ENCODE peak calls at places on chromosomes 13 and 19, in nine cellular contexts. M is adrenal gland; D is PC-3; J is endodermal cell; C is MM.1S; L is kidney; K is tibial artery; E is heart right ventricle; G is CD8-positive, alpha-beta memory T cell. Z is an unnamed sample.

GRCh38 chr13:36431204-36432105 is 840 bp upstream of the CCNA1 start:
- DNase-seq in M (no peak), D (no peak), J (no peak), C (no peak), L (peak; percentile 83), K (no peak), E (peak; percentile 17), G (no peak), Z (no peak)

GRCh38 chr13:111846396-111847174 is 220.4 kb upstream of the SOX1 start:
- DNase-seq in M (no peak), D (no peak), J (peak; percentile 57), C (no peak), L (no peak), K (no peak), E (no peak), G (no peak), Z (no peak)

GRCh38 chr19:30334841-30335240 is 37.3 kb upstream of the ZNF536 start:
- DNase-seq in M (no peak), D (no peak), J (peak; percentile 32), C (no peak), L (no peak), K (no peak), E (no peak), G (no peak), Z (no peak)

GRCh38 chr13:104320446-104320845 is 1254.2 kb upstream of the SLC10A2 start:
- DNase-seq in M (no peak), D (no peak), J (no peak), C (no peak), L (no peak), K (no peak), E (no peak), G (no peak), Z (no peak)

GRCh38 chr13:81302125-81302524 is 961.2 kb upstream of the SPRY2 start:
- DNase-seq in M (no peak), D (no peak), J (no peak), C (no peak), L (no peak), K (no peak), E (no peak), G (no peak), Z (no peak)

GRCh38 chr13:93345642-93346220 is 119.1 kb downstream of the GPC6 start:
- DNase-seq in M (no peak), D (no peak), J (no peak), C (no peak), L (no peak), K (no peak), E (no peak), G (no peak), Z (no peak)

GRCh38 chr13:28067526-28067925 is 32.9 kb downstream of the FLT3 start:
- DNase-seq in M (no peak), D (no peak), J (no peak), C (no peak), L (no peak), K (no peak), E (no peak), G (no peak), Z (no peak)

GRCh38 chr19:28289294-28290063 is 923.5 kb downstream of the UQCRFS1 start:
- DNase-seq in M (no peak), D (no peak), J (peak; percentile 66), C (no peak), L (no peak), K (no peak), E (no peak), G (no peak), Z (no peak)

GRCh38 chr13:107035778-107036177 is 467.8 kb upstream of the ARGLU1 start:
- DNase-seq in M (no peak), D (no peak), J (no peak), C (no peak), L (no peak), K (no peak), E (no peak), G (no peak), Z (no peak)

GRCh38 chr13:31629085-31629785 is 110.1 kb upstream of the RXFP2 start:
- DNase-seq in M (no peak), D (peak; percentile 6), J (no peak), C (no peak), L (peak; percentile 50), K (no peak), E (no peak), G (no peak), Z (no peak)

GRCh38 chr19:55935206-55935605 is 3.1 kb upstream of the NLRP13 start:
- DNase-seq in M (no peak), D (no peak), J (no peak), C (no peak), L (no peak), K (no peak), E (no peak), G (no peak), Z (no peak)

GRCh38 chr13:28817204-28817603 is 2.9 kb upstream of the MTUS2 start:
- DNase-seq in M (no peak), D (no peak), J (peak; percentile 78), C (no peak), L (no peak), K (no peak), E (no peak), G (no peak), Z (no peak)

GRCh38 chr13:66665991-66666390 is 564.1 kb downstream of the PCDH9 start:
- DNase-seq in M (peak; percentile 93), D (peak; percentile 33), J (peak; percentile 63), C (no peak), L (peak; percentile 82), K (no peak), E (no peak), G (no peak), Z (no peak)

DNA sequence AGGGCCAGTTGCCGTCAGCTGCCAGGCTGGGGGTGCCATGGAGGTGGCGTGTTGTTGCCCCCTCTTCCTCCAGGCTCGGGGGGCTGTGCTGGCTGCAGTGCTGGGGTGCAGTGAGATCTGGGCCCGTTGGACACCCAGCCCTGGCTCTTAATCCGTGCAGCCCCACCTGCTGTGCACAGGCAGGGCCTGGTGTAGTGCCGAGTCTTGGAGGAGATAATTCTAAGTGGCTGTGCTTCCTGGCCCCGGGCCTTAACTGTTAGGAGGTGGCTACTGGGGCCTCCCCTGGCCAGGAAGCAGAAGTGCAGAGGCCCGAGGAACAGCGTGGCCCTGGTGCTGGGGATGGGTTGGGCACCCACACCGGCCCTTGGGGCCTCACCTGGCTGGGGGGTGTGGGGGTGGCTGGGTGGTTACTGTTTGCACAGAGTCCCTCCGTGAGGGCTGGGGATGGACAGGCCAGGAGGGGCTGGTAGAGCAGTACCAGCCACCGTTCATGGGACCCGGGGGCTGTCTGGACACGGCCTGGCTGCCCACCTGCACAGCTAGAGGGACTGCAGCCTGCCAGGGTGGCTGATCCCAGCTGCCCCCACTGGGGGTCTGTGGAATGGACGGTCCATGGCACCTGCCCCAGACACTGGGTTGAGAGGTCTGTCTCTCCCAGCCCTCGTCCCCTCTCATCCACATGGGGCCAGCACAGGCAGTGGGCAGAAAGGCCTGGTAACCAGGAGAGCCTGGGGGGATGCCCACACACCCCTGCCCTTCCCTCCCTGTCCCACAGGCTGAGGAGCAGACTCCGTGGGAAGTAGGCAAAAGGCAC is 3.3 kb downstream of the GPX4 start:
- DNase-seq in M (no peak), D (peak; percentile 60), J (peak; percentile 71), C (no peak), L (no peak), K (no peak), E (no peak), G (no peak), Z (no peak)
- H3K36me3 ChIP-seq in M (no peaks in the 10 kb centered on the region), D (no peaks in the 10 kb centered on the region), J (peaks cover 21% of the 10 kb centered on the region), C (no peaks in the 10 kb centered on the region), L (peaks cover 10% of the 10 kb centered on the region), K (peaks cover 70% of the 10 kb centered on the region), E (peaks cover 7% of the 10 kb centered on the region), G (peaks cover 8% of the 10 kb centered on the region), Z (peaks cover 12% of the 10 kb centered on the region)

GRCh38 chr19:4971816-4972495 is 3.0 kb downstream of the KDM4B start:
- DNase-seq in M (no peak), D (no peak), J (no peak), C (no peak), L (no peak), K (no peak), E (no peak), G (no peak), Z (no peak)
- H3K4me3 ChIP-seq in M (peak overlapping the region; percentile 79), D (peak overlapping the region; percentile 84), J (no peak overlapping the region), C (no peak overlapping the region), L (peak overlapping the region; percentile 73), K (no peak overlapping the region), E (peak overlapping the region; percentile 68), G (no peak overlapping the region), Z (no peak overlapping the region)

DNA sequence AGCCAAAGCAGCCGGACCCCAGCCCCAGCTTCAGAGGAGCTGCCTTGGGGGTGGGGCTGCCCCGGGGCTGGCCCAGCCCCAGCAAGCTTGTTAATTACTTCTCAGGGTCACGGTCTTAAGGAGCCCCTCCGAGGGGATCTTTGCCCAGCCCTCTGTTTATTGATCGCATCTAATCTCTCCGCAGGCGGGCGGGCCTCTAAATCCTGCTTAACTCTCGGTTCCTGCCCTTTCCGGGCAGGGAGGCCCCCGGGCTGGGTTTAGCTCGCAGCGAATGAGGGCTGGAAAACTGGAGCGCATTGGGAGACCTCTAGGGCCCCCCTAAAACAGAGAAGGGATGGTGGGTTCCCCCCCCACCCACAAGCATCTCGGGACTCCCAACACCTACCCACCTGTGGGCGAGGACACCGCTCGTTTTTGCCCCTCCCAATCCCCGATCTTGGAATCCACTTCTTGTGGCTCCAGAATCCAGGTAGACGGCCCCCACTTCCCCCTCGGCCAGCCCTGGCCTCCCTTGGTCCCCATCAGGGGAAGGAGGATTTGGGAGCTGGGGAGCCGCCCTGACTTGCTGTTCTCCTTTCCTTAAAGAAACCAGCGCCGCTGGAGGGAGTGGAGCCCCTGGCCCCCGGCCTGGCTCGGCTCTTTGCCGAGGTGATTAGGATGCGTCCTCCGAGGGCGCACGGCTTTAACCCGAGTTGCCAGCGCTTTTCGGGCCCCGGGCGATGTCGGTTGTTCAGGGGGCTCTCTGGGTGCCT is 59.5 kb upstream of the ADGRL1 start:
- DNase-seq in M (no peak), D (no peak), J (peak; percentile 85), C (no peak), L (no peak), K (no peak), E (no peak), G (no peak), Z (no peak)
- H3K27ac ChIP-seq in M (no peak overlapping the region), D (no peak overlapping the region), J (no peak overlapping the region), C (no peak overlapping the region), L (no peak overlapping the region), K (no peak overlapping the region), E (no peak overlapping the region), G (no peak overlapping the region), Z (no peak overlapping the region)

GRCh38 chr19:33111587-33111986 is 20.3 kb upstream of the WDR88 start:
- DNase-seq in M (no peak), D (no peak), J (no peak), C (no peak), L (no peak), K (no peak), E (no peak), G (no peak), Z (no peak)

GRCh38 chr19:33118643-33119042 is 13.3 kb upstream of the WDR88 start:
- DNase-seq in M (no peak), D (no peak), J (no peak), C (no peak), L (peak; percentile 34), K (no peak), E (no peak), G (no peak), Z (no peak)

GRCh38 chr19:33110201-33110910 is 21.6 kb upstream of the WDR88 start:
- DNase-seq in M (no peak), D (no peak), J (no peak), C (no peak), L (no peak), K (no peak), E (no peak), G (no peak), Z (no peak)

DNA sequence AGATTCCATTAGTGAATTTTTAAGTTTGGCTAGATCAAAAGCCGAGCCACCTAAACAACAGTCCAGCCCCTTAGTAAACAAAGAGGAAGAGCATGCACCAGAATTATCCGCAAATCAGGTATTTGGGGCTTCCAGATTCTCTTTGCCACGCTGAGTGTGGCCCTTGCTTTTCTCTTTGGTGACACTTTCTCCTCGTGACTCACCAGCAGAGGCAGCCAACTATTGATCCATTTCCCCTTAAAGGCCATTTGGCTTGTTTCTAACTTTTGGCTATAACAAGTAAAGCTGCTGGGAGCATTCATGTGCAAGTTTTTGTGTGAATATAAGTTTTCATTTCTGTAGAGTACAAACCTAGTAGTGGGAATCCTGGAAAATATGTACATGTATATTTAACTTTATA is 17.6 kb upstream of the WDR88 start:
- DNase-seq in M (no peak), D (peak; percentile 23), J (no peak), C (no peak), L (no peak), K (no peak), E (no peak), G (no peak), Z (no peak)
- H3K36me3 ChIP-seq in M (no peaks in the 10 kb centered on the region), D (peaks cover 9% of the 10 kb centered on the region), J (peaks cover 75% of the 10 kb centered on the region), C (no peaks in the 10 kb centered on the region), L (peaks cover 33% of the 10 kb centered on the region), K (peaks cover 99% of the 10 kb centered on the region), E (no peaks in the 10 kb centered on the region), G (peaks cover 25% of the 10 kb centered on the region), Z (peaks cover 82% of the 10 kb centered on the region)